ENCODE peak calls at places on chromosomes 11 and 22, in six cellular contexts. X, K, S, F, B and T are unnamed samples.

GRCh38 chr11:23865341-23865975 is 631.4 kb upstream of the LUZP2 start:
- DNase-seq in X (peak; percentile 3), K (no peak), S (no peak), F (no peak), B (no peak), T (no peak)

GRCh38 chr11:13271060-13271693 is 6.4 kb upstream of the BMAL1 start:
- DNase-seq in X (no peak), K (no peak), S (no peak), F (peak; percentile 90), B (no peak), T (no peak)

GRCh38 chr22:33780761-33781160 is 139.5 kb downstream of the LARGE1 start:
- DNase-seq in X (no peak), K (no peak), S (no peak), F (peak; percentile 72), B (no peak), T (no peak)

GRCh38 chr11:76793391-76793811 is 10.2 kb downstream of the TSKU start:
- DNase-seq in X (no peak), K (peak; percentile 62), S (no peak), F (no peak), B (no peak), T (no peak)

GRCh38 chr22:42997577-42997976 is 17.4 kb downstream of the PACSIN2 start:
- DNase-seq in X (no peak), K (no peak), S (no peak), F (no peak), B (no peak), T (no peak)

GRCh38 chr11:27328602-27329001 is 34.4 kb downstream of the CCDC34 start:
- DNase-seq in X (no peak), K (no peak), S (no peak), F (no peak), B (no peak), T (no peak)

GRCh38 chr11:15927866-15928217 is 428.5 kb downstream of the SOX6 start:
- DNase-seq in X (no peak), K (no peak), S (no peak), F (no peak), B (no peak), T (no peak)

GRCh38 chr22:32557424-32557823 is 82.8 kb downstream of the FBXO7 start:
- DNase-seq in X (peak; percentile 42), K (no peak), S (no peak), F (no peak), B (no peak), T (no peak)

GRCh38 chr11:77092382-77092781 is 10.3 kb upstream of the OMP start:
- DNase-seq in X (no peak), K (no peak), S (no peak), F (no peak), B (peak; percentile 62), T (no peak)

GRCh38 chr11:35083181-35084061 is 55.5 kb upstream of the CD44 start:
- DNase-seq in X (peak; percentile 95), K (peak; percentile 98), S (peak; percentile 64), F (peak; percentile 24), B (peak; percentile 76), T (peak; percentile 87)

GRCh38 chr11:118338637-118339061 is 3.9 kb downstream of the CD3D start:
- DNase-seq in X (no peak), K (no peak), S (no peak), F (peak; percentile 78), B (no peak), T (no peak)

GRCh38 chr22:50733521-50734342 is 4.3 kb upstream of the ACR start:
- DNase-seq in X (peak; percentile 80), K (no peak), S (peak; percentile 6), F (no peak), B (peak; percentile 41), T (peak; percentile 29)

GRCh38 chr11:2797741-2798361 is 87.7 kb downstream of the CDKN1C start:
- DNase-seq in X (no peak), K (no peak), S (no peak), F (no peak), B (peak; percentile 62), T (no peak)

GRCh38 chr11:46661836-46662235 is 38.6 kb downstream of the ARHGAP1 start:
- DNase-seq in X (no peak), K (no peak), S (no peak), F (no peak), B (no peak), T (no peak)

GRCh38 chr22:49574861-49575702 is 252.6 kb downstream of the BRD1 start:
- DNase-seq in X (no peak), K (no peak), S (no peak), F (no peak), B (peak; percentile 52), T (no peak)

GRCh38 chr11:123671534-123671933 is 17.1 kb upstream of the SCN3B start:
- DNase-seq in X (no peak), K (no peak), S (no peak), F (no peak), B (no peak), T (no peak)

GRCh38 chr11:59193741-59194140 is 19.0 kb downstream of the MPEG1 start:
- DNase-seq in X (peak; percentile 16), K (no peak), S (no peak), F (no peak), B (no peak), T (no peak)

GRCh38 chr11:67293090-67293489 is 4.0 kb downstream of the ANKRD13D start:
- DNase-seq in X (peak; percentile 58), K (no peak), S (no peak), F (no peak), B (no peak), T (no peak)

GRCh38 chr11:60825790-60826189 is 16.1 kb upstream of the CCDC86 start:
- DNase-seq in X (no peak), K (no peak), S (no peak), F (no peak), B (no peak), T (no peak)

GRCh38 chr11:31664129-31664528 is 147.0 kb downstream of the PAX6 start:
- DNase-seq in X (no peak), K (no peak), S (no peak), F (no peak), B (no peak), T (no peak)

GRCh38 chr11:64757549-64758329 is 2.0 kb downstream of the PYGM start:
- DNase-seq in X (no peak), K (no peak), S (no peak), F (no peak), B (peak; percentile 61), T (no peak)

GRCh38 chr11:90243534-90243933 is 20.7 kb upstream of the CHORDC1 start:
- DNase-seq in X (no peak), K (no peak), S (no peak), F (no peak), B (no peak), T (no peak)

GRCh38 chr11:18706330-18707243 is 8.0 kb downstream of the TMEM86A start:
- DNase-seq in X (peak; percentile 53), K (no peak), S (peak; percentile 86), F (peak; percentile 67), B (peak; percentile 82), T (no peak)

GRCh38 chr11:74412733-74413359 is 14.6 kb upstream of the PGM2L1 start:
- DNase-seq in X (no peak), K (no peak), S (no peak), F (no peak), B (no peak), T (no peak)
- H3K4me3 ChIP-seq in X (no peak overlapping the region), K (no peak overlapping the region), S (no peak overlapping the region), F (no peak overlapping the region), B (no peak overlapping the region), T (no peak overlapping the region)

GRCh38 chr11:8018742-8019631 is 31.9 kb downstream of the EIF3F start:
- DNase-seq in X (peak; percentile 88), K (no peak), S (peak; percentile 75), F (peak; percentile 25), B (peak; percentile 84), T (peak; percentile 55)
- H3K4me3 ChIP-seq in X (peak overlapping the region; percentile 66), K (peak overlapping the region; percentile 65), S (peak overlapping the region; percentile 63), F (no peak overlapping the region), B (peak overlapping the region; percentile 62), T (peak overlapping the region; percentile 36)

GRCh38 chr11:63666874-63667273 is 4.3 kb downstream of the ATL3 start:
- DNase-seq in X (peak; percentile 84), K (no peak), S (no peak), F (no peak), B (no peak), T (no peak)
- H3K4me3 ChIP-seq in X (no peak overlapping the region), K (no peak overlapping the region), S (no peak overlapping the region), F (no peak overlapping the region), B (no peak overlapping the region), T (no peak overlapping the region)

GRCh38 chr11:11440149-11440548 is 87.1 kb upstream of the CSNK2A3 start:
- DNase-seq in X (no peak), K (no peak), S (no peak), F (no peak), B (no peak), T (no peak)
- H3K4me3 ChIP-seq in X (no peak overlapping the region), K (no peak overlapping the region), S (no peak overlapping the region), F (no peak overlapping the region), B (no peak overlapping the region), T (no peak overlapping the region)

GRCh38 chr22:30664798-30665197 is 2.9 kb downstream of the DUSP18 start:
- DNase-seq in X (no peak), K (no peak), S (no peak), F (no peak), B (no peak), T (no peak)
- H3K4me3 ChIP-seq in X (no peak overlapping the region), K (no peak overlapping the region), S (no peak overlapping the region), F (no peak overlapping the region), B (no peak overlapping the region), T (no peak overlapping the region)

GRCh38 chr11:122159861-122160260 is 43.8 kb upstream of the BLID start:
- DNase-seq in X (no peak), K (no peak), S (no peak), F (no peak), B (no peak), T (no peak)
- H3K4me3 ChIP-seq in X (no peak overlapping the region), K (peak overlapping the region; percentile 25), S (no peak overlapping the region), F (no peak overlapping the region), B (no peak overlapping the region), T (no peak overlapping the region)

GRCh38 chr11:130645164-130645859 is 196.9 kb downstream of the ADAMTS15 start:
- DNase-seq in X (no peak), K (no peak), S (no peak), F (peak; percentile 69), B (no peak), T (no peak)
- H3K4me3 ChIP-seq in X (no peak overlapping the region), K (no peak overlapping the region), S (no peak overlapping the region), F (no peak overlapping the region), B (no peak overlapping the region), T (no peak overlapping the region)

GRCh38 chr11:14902650-14903350 is 10.8 kb upstream of the CYP2R1 start:
- DNase-seq in X (peak; percentile 85), K (no peak), S (no peak), F (no peak), B (no peak), T (no peak)

GRCh38 chr11:14904745-14905103 is 12.7 kb upstream of the CYP2R1 start:
- DNase-seq in X (peak; percentile 86), K (no peak), S (peak; percentile 87), F (peak; percentile 60), B (peak; percentile 86), T (peak; percentile 86)

GRCh38 chr11:14894657-14895598 is 2.9 kb upstream of the CYP2R1 start:
- DNase-seq in X (peak; percentile 90), K (peak; percentile 82), S (no peak), F (no peak), B (peak; percentile 70), T (peak; percentile 65)

GRCh38 chr11:14898286-14899086 is 6.5 kb upstream of the CYP2R1 start:
- DNase-seq in X (no peak), K (no peak), S (no peak), F (no peak), B (no peak), T (no peak)

DNA sequence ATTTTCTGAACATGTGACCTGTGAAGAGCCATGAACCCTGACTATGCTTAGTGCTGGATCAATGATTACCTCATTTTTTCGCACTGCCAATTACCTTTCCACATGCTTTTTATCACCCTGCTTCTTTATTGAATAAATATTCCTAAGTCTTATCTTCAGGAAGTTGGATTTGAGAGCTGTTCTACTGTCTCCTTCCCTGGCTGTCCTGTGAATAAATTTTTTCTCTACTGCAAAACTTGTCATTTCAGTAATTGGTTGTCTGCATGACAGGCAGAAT is 7.0 kb upstream of the CYP2R1 start:
- DNase-seq in X (no peak), K (no peak), S (no peak), F (peak; percentile 30), B (no peak), T (no peak)
- H3K4me3 ChIP-seq in X (no peak overlapping the region), K (no peak overlapping the region), S (no peak overlapping the region), F (no peak overlapping the region), B (no peak overlapping the region), T (no peak overlapping the region)